ENCODE peak calls at places on chromosome 7, in six cellular contexts. One of them, this sample, is unnamed.

GRCh38 chr7:2248984-2249694 is 7.1 kb downstream of the NUDT1 start:
- DNase-seq in stimulated activated CD8-positive, alpha-beta memory T cell treated with anti-CD3 and anti-CD28 coated beads, Interleukin-7, amount 100 ng/mL, for 24 hours: no peak
- DNase-seq in AML-193: peak
- DNase-seq in stimulated activated CD4-positive, alpha-beta T cell treated with anti-CD3 and anti-CD28 coated beads, Interleukin-4, amount 100 ng/mL, for 1 hour: no peak
- DNase-seq in activated naive CD8-positive, alpha-beta T cell treated with anti-CD3 and anti-CD28 coated beads for 36 hours: peak
- DNase-seq in endodermal cell: no peak
- DNase-seq in this sample: no peak

GRCh38 chr7:2802504-2803341 is 41.4 kb downstream of the GNA12 start:
- DNase-seq in AML-193: no peak
- DNase-seq in stimulated activated CD4-positive, alpha-beta T cell treated with anti-CD3 and anti-CD28 coated beads, Interleukin-4, amount 100 ng/mL, for 1 hour: no peak
- DNase-seq in stimulated activated CD8-positive, alpha-beta memory T cell treated with anti-CD3 and anti-CD28 coated beads, Interleukin-7, amount 100 ng/mL, for 24 hours: no peak
- DNase-seq in activated naive CD8-positive, alpha-beta T cell treated with anti-CD3 and anti-CD28 coated beads for 36 hours: no peak
- DNase-seq in endodermal cell: no peak
- DNase-seq in this sample: peak

GRCh38 chr7:23597908-23598224 is 684 bp downstream of the CCDC126 start:
- DNase-seq in stimulated activated CD4-positive, alpha-beta T cell treated with anti-CD3 and anti-CD28 coated beads, Interleukin-4, amount 100 ng/mL, for 1 hour: no peak
- DNase-seq in activated naive CD8-positive, alpha-beta T cell treated with anti-CD3 and anti-CD28 coated beads for 36 hours: no peak
- DNase-seq in stimulated activated CD8-positive, alpha-beta memory T cell treated with anti-CD3 and anti-CD28 coated beads, Interleukin-7, amount 100 ng/mL, for 24 hours: no peak
- DNase-seq in endodermal cell: no peak
- DNase-seq in AML-193: peak
- DNase-seq in this sample: no peak

GRCh38 chr7:16712916-16713315 is 40.6 kb upstream of the TSPAN13 start:
- DNase-seq in stimulated activated CD8-positive, alpha-beta memory T cell treated with anti-CD3 and anti-CD28 coated beads, Interleukin-7, amount 100 ng/mL, for 24 hours: no peak
- DNase-seq in AML-193: no peak
- DNase-seq in endodermal cell: no peak
- DNase-seq in activated naive CD8-positive, alpha-beta T cell treated with anti-CD3 and anti-CD28 coated beads for 36 hours: no peak
- DNase-seq in stimulated activated CD4-positive, alpha-beta T cell treated with anti-CD3 and anti-CD28 coated beads, Interleukin-4, amount 100 ng/mL, for 1 hour: no peak
- DNase-seq in this sample: no peak

GRCh38 chr7:83036130-83036529 is 126.6 kb downstream of the PCLO start:
- DNase-seq in AML-193: no peak
- DNase-seq in stimulated activated CD4-positive, alpha-beta T cell treated with anti-CD3 and anti-CD28 coated beads, Interleukin-4, amount 100 ng/mL, for 1 hour: no peak
- DNase-seq in activated naive CD8-positive, alpha-beta T cell treated with anti-CD3 and anti-CD28 coated beads for 36 hours: no peak
- DNase-seq in endodermal cell: no peak
- DNase-seq in stimulated activated CD8-positive, alpha-beta memory T cell treated with anti-CD3 and anti-CD28 coated beads, Interleukin-7, amount 100 ng/mL, for 24 hours: no peak
- DNase-seq in this sample: no peak

GRCh38 chr7:28309684-28310083 is 102.6 kb upstream of the CREB5 start:
- DNase-seq in stimulated activated CD4-positive, alpha-beta T cell treated with anti-CD3 and anti-CD28 coated beads, Interleukin-4, amount 100 ng/mL, for 1 hour: no peak
- DNase-seq in AML-193: no peak
- DNase-seq in activated naive CD8-positive, alpha-beta T cell treated with anti-CD3 and anti-CD28 coated beads for 36 hours: no peak
- DNase-seq in stimulated activated CD8-positive, alpha-beta memory T cell treated with anti-CD3 and anti-CD28 coated beads, Interleukin-7, amount 100 ng/mL, for 24 hours: no peak
- DNase-seq in endodermal cell: no peak
- DNase-seq in this sample: no peak

GRCh38 chr7:75721426-75721825 is 17.3 kb downstream of the HIP1 start:
- DNase-seq in stimulated activated CD4-positive, alpha-beta T cell treated with anti-CD3 and anti-CD28 coated beads, Interleukin-4, amount 100 ng/mL, for 1 hour: no peak
- DNase-seq in stimulated activated CD8-positive, alpha-beta memory T cell treated with anti-CD3 and anti-CD28 coated beads, Interleukin-7, amount 100 ng/mL, for 24 hours: no peak
- DNase-seq in AML-193: no peak
- DNase-seq in activated naive CD8-positive, alpha-beta T cell treated with anti-CD3 and anti-CD28 coated beads for 36 hours: no peak
- DNase-seq in endodermal cell: no peak
- DNase-seq in this sample: no peak

GRCh38 chr7:1091019-1091643 is 3.2 kb downstream of the GPER1 start:
- DNase-seq in endodermal cell: no peak
- DNase-seq in stimulated activated CD8-positive, alpha-beta memory T cell treated with anti-CD3 and anti-CD28 coated beads, Interleukin-7, amount 100 ng/mL, for 24 hours: no peak
- DNase-seq in activated naive CD8-positive, alpha-beta T cell treated with anti-CD3 and anti-CD28 coated beads for 36 hours: no peak
- DNase-seq in stimulated activated CD4-positive, alpha-beta T cell treated with anti-CD3 and anti-CD28 coated beads, Interleukin-4, amount 100 ng/mL, for 1 hour: no peak
- DNase-seq in AML-193: no peak
- DNase-seq in this sample: no peak

GRCh38 chr7:44103941-44104879 is at the start of gene AEBP1:
- DNase-seq in activated naive CD8-positive, alpha-beta T cell treated with anti-CD3 and anti-CD28 coated beads for 36 hours: peak
- DNase-seq in stimulated activated CD8-positive, alpha-beta memory T cell treated with anti-CD3 and anti-CD28 coated beads, Interleukin-7, amount 100 ng/mL, for 24 hours: no peak
- DNase-seq in stimulated activated CD4-positive, alpha-beta T cell treated with anti-CD3 and anti-CD28 coated beads, Interleukin-4, amount 100 ng/mL, for 1 hour: peak
- DNase-seq in endodermal cell: peak
- DNase-seq in AML-193: no peak
- DNase-seq in this sample: peak

GRCh38 chr7:22488643-22489462 is 11.1 kb downstream of the STEAP1B start:
- DNase-seq in AML-193: peak
- DNase-seq in endodermal cell: peak
- DNase-seq in stimulated activated CD8-positive, alpha-beta memory T cell treated with anti-CD3 and anti-CD28 coated beads, Interleukin-7, amount 100 ng/mL, for 24 hours: peak
- DNase-seq in activated naive CD8-positive, alpha-beta T cell treated with anti-CD3 and anti-CD28 coated beads for 36 hours: peak
- DNase-seq in stimulated activated CD4-positive, alpha-beta T cell treated with anti-CD3 and anti-CD28 coated beads, Interleukin-4, amount 100 ng/mL, for 1 hour: peak
- DNase-seq in this sample: peak

GRCh38 chr7:50369408-50370026 is 65.0 kb downstream of the IKZF1 start:
- DNase-seq in endodermal cell: peak
- DNase-seq in stimulated activated CD4-positive, alpha-beta T cell treated with anti-CD3 and anti-CD28 coated beads, Interleukin-4, amount 100 ng/mL, for 1 hour: no peak
- DNase-seq in stimulated activated CD8-positive, alpha-beta memory T cell treated with anti-CD3 and anti-CD28 coated beads, Interleukin-7, amount 100 ng/mL, for 24 hours: no peak
- DNase-seq in activated naive CD8-positive, alpha-beta T cell treated with anti-CD3 and anti-CD28 coated beads for 36 hours: peak
- DNase-seq in AML-193: peak
- DNase-seq in this sample: peak

GRCh38 chr7:104767826-104768536 is 246.0 kb upstream of the KMT2E start:
- DNase-seq in activated naive CD8-positive, alpha-beta T cell treated with anti-CD3 and anti-CD28 coated beads for 36 hours: no peak
- DNase-seq in stimulated activated CD4-positive, alpha-beta T cell treated with anti-CD3 and anti-CD28 coated beads, Interleukin-4, amount 100 ng/mL, for 1 hour: no peak
- DNase-seq in stimulated activated CD8-positive, alpha-beta memory T cell treated with anti-CD3 and anti-CD28 coated beads, Interleukin-7, amount 100 ng/mL, for 24 hours: no peak
- DNase-seq in AML-193: no peak
- DNase-seq in endodermal cell: peak
- DNase-seq in this sample: no peak

GRCh38 chr7:32680259-32681173 is 185.2 kb downstream of the AVL9 start:
- DNase-seq in stimulated activated CD4-positive, alpha-beta T cell treated with anti-CD3 and anti-CD28 coated beads, Interleukin-4, amount 100 ng/mL, for 1 hour: no peak
- DNase-seq in AML-193: no peak
- DNase-seq in activated naive CD8-positive, alpha-beta T cell treated with anti-CD3 and anti-CD28 coated beads for 36 hours: no peak
- DNase-seq in stimulated activated CD8-positive, alpha-beta memory T cell treated with anti-CD3 and anti-CD28 coated beads, Interleukin-7, amount 100 ng/mL, for 24 hours: no peak
- DNase-seq in endodermal cell: peak
- DNase-seq in this sample: peak

GRCh38 chr7:46970486-46970885 is 611.4 kb downstream of the TNS3 start:
- DNase-seq in stimulated activated CD8-positive, alpha-beta memory T cell treated with anti-CD3 and anti-CD28 coated beads, Interleukin-7, amount 100 ng/mL, for 24 hours: no peak
- DNase-seq in activated naive CD8-positive, alpha-beta T cell treated with anti-CD3 and anti-CD28 coated beads for 36 hours: no peak
- DNase-seq in endodermal cell: no peak
- DNase-seq in AML-193: no peak
- DNase-seq in stimulated activated CD4-positive, alpha-beta T cell treated with anti-CD3 and anti-CD28 coated beads, Interleukin-4, amount 100 ng/mL, for 1 hour: no peak
- DNase-seq in this sample: no peak

GRCh38 chr7:112648781-112649180 is 141.4 kb downstream of the TMEM168 start:
- DNase-seq in endodermal cell: no peak
- DNase-seq in stimulated activated CD8-positive, alpha-beta memory T cell treated with anti-CD3 and anti-CD28 coated beads, Interleukin-7, amount 100 ng/mL, for 24 hours: no peak
- DNase-seq in activated naive CD8-positive, alpha-beta T cell treated with anti-CD3 and anti-CD28 coated beads for 36 hours: no peak
- DNase-seq in AML-193: no peak
- DNase-seq in stimulated activated CD4-positive, alpha-beta T cell treated with anti-CD3 and anti-CD28 coated beads, Interleukin-4, amount 100 ng/mL, for 1 hour: no peak
- DNase-seq in this sample: no peak

GRCh38 chr7:988963-989529 is 6.1 kb downstream of the CYP2W1 start:
- DNase-seq in stimulated activated CD4-positive, alpha-beta T cell treated with anti-CD3 and anti-CD28 coated beads, Interleukin-4, amount 100 ng/mL, for 1 hour: no peak
- DNase-seq in endodermal cell: no peak
- DNase-seq in stimulated activated CD8-positive, alpha-beta memory T cell treated with anti-CD3 and anti-CD28 coated beads, Interleukin-7, amount 100 ng/mL, for 24 hours: no peak
- DNase-seq in activated naive CD8-positive, alpha-beta T cell treated with anti-CD3 and anti-CD28 coated beads for 36 hours: no peak
- DNase-seq in AML-193: no peak
- DNase-seq in this sample: no peak

GRCh38 chr7:5420108-5420840 is 3.4 kb downstream of the TNRC18 start:
- DNase-seq in endodermal cell: peak
- DNase-seq in stimulated activated CD4-positive, alpha-beta T cell treated with anti-CD3 and anti-CD28 coated beads, Interleukin-4, amount 100 ng/mL, for 1 hour: no peak
- DNase-seq in AML-193: no peak
- DNase-seq in activated naive CD8-positive, alpha-beta T cell treated with anti-CD3 and anti-CD28 coated beads for 36 hours: no peak
- DNase-seq in stimulated activated CD8-positive, alpha-beta memory T cell treated with anti-CD3 and anti-CD28 coated beads, Interleukin-7, amount 100 ng/mL, for 24 hours: no peak
- DNase-seq in this sample: no peak